ENCODE peak calls at places on chromosomes 11 and 22, in six cellular contexts. X is activated T-helper 1 cell treated with Interleukin-2 at 50 U/mL for 16 hours; F is stimulated activated CD4-positive, alpha-beta T cell treated with anti-CD3 and anti-CD28 coated beads, Interleukin-2, amount 100 ng/mL, for 24 hours; V is GM12865; K is T-helper 1 cell; U is GM12892. W is an unnamed sample.

GRCh38 chr11:67641302-67642147 is 2.0 kb upstream of the TBX10 start:
- DNase-seq in X (no peak), F (no peak), V (no peak), K (no peak), U (no peak), W (no peak)

GRCh38 chr11:15968461-15969130 is 387.8 kb downstream of the SOX6 start:
- DNase-seq in X (no peak), F (no peak), V (no peak), K (no peak), U (no peak), W (no peak)

GRCh38 chr11:83219095-83219494 is 25.6 kb downstream of the ANKRD42 start:
- DNase-seq in X (no peak), F (no peak), V (peak), K (no peak), U (no peak), W (no peak)

GRCh38 chr11:57251491-57252104 is 14.5 kb upstream of the APLNR start:
- DNase-seq in X (no peak), F (no peak), V (no peak), K (no peak), U (no peak), W (peak)

GRCh38 chr11:19441752-19442553 is 201.2 kb upstream of the E2F8 start:
- DNase-seq in X (no peak), F (peak), V (peak), K (peak), U (peak), W (no peak)

GRCh38 chr11:28938091-28938490 is 829.9 kb downstream of the METTL15 start:
- DNase-seq in X (no peak), F (no peak), V (no peak), K (no peak), U (no peak), W (no peak)

GRCh38 chr22:49937758-49938564 is 19.5 kb downstream of the CRELD2 start:
- DNase-seq in X (no peak), F (no peak), V (no peak), K (no peak), U (no peak), W (no peak)

GRCh38 chr11:86469491-86470388 is 95.1 kb downstream of the CCDC81 start:
- DNase-seq in X (no peak), F (no peak), V (no peak), K (no peak), U (no peak), W (no peak)

GRCh38 chr11:7251836-7252682 is at the start of gene SYT9:
- DNase-seq in X (no peak), F (no peak), V (peak), K (peak), U (peak), W (no peak)

W was measured in NCI-H524 treated with DMSO at 0.1 percent for 48 hours.